ENCODE peak calls at places on chromosomes 11 and 22, in four cellular contexts. K is K562, T is SK-N-SH, I is WTC11. H is an unnamed sample.

GRCh38 chr22:46681010-46681409 is 57.0 kb downstream of the CERK start:
- DNase-seq in K (peak), I (peak), T (peak), H (no peak)

GRCh38 chr11:15883349-15883961 is 472.9 kb downstream of the SOX6 start:
- DNase-seq in T (no peak), K (no peak), I (no peak), H (no peak)

GRCh38 chr11:109865558-109866186 is 227.5 kb upstream of the ZC3H12C start:
- DNase-seq in T (peak), I (peak), K (no peak), H (no peak)

GRCh38 chr11:44313701-44314489 is 4.0 kb upstream of the ALX4 start:
- DNase-seq in I (no peak), T (no peak), K (no peak), H (no peak)

GRCh38 chr11:12552677-12553076 is 121.5 kb upstream of the TEAD1 start:
- DNase-seq in T (no peak), K (no peak), I (no peak), H (no peak)

GRCh38 chr22:37681556-37682049 is 4.5 kb upstream of the NOL12 start:
- DNase-seq in T (peak), I (peak), K (peak), H (no peak)

GRCh38 chr11:124754309-124754708 is 2.3 kb upstream of the VSIG2 start:
- DNase-seq in K (no peak), I (no peak), T (peak), H (no peak)

GRCh38 chr11:130999992-131000770 is 83.9 kb upstream of the SNX19 start:
- DNase-seq in I (no peak), T (no peak), K (no peak), H (no peak)

GRCh38 chr22:37186228-37186996 is 1.6 kb downstream of the C1QTNF6 start:
- DNase-seq in K (peak), T (peak), I (no peak), H (peak)

GRCh38 chr22:43845981-43846380 is 16.3 kb downstream of the SULT4A1 start:
- DNase-seq in K (no peak), I (no peak), T (no peak), H (no peak)

GRCh38 chr22:20526628-20527355 is 19.4 kb downstream of the MED15 start:
- DNase-seq in K (peak), I (no peak), T (no peak), H (no peak)

GRCh38 chr22:21631025-21631424 is 1.2 kb upstream of the YDJC start:
- DNase-seq in T (no peak), K (no peak), I (no peak), H (no peak)

GRCh38 chr11:110903830-110904229 is 191.6 kb upstream of the ARHGAP20 start:
- DNase-seq in I (no peak), T (no peak), K (no peak), H (no peak)

GRCh38 chr11:386483-386882 is 7.5 kb upstream of the PKP3 start:
- DNase-seq in K (no peak), I (no peak), T (no peak), H (no peak)

GRCh38 chr11:385594-386351 is 8.2 kb upstream of the PKP3 start:
- DNase-seq in I (no peak), K (no peak), T (no peak), H (no peak)

GRCh38 chr11:382081-382643 is 11.8 kb upstream of the PKP3 start:
- DNase-seq in I (no peak), K (no peak), T (no peak), H (no peak)

GRCh38 chr11:383431-383830 is 10.6 kb upstream of the PKP3 start:
- DNase-seq in K (no peak), T (peak), I (no peak), H (no peak)

DNA sequence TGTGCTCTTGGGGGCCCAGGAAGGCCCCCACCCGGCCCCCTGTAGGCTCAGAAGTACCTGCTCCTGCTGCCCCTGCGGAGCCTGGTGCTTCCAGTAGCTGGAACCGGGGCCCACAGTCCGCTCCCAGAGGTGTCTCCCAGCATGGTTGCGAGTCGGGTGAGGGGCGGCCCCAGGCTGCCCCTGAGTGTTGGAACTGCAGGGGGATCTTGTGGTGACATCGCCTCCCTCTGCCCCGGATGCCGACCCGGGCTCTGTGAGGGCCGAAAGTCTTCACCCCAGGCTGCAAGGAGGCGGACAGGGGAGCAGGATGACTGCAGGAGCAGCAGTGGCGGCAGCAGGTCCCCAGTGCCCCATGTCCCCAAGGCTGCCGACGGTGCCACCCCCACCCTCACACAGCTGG is 9.5 kb upstream of the PKP3 start:
- DNase-seq in T (no peak), K (no peak), I (no peak), H (no peak)
- TF ChIP-seq USF1 in T (no peak), K (no peak), I (no peak), H (no peak)

DNA sequence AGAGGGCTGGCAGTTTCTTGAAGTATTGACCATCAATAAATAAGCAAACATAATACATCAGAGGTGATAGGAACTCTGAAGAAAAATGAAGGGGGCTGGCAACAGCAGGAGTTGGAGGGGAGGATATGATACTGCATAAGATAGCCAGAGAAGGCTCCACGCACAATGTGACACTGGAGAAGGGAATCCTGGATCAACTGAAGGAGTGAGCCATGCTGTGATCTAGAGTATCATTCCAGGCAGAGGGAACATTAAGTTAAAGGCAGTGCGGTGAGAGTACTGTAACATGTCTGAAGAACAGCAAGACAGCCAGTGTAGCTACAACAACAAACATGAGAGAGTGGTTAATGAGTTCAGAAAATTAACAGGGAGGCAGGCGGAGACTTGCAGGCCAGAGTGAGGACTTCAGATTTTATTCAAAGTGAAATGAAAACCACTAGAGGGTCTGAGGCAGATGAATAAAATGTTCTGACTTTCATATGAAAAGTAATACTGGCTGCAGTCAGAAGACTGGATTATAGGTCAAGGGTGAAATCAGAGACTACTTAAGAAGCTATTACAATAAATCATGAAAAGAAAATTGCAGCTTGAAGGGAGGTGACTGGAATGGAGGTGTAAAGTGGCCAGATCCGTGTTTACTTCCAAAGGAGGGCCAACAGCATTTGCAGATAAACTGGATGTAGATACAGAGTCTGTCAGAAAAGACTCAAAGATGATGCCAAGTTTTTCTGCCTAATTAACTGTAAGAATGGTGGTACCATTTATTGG is 49.4 kb downstream of the RRAS2 start:
- DNase-seq in I (no peak), K (no peak), T (no peak), H (no peak)
- TF ChIP-seq USF1 in I (no peak), K (no peak), T (no peak), H (no peak)

DNA sequence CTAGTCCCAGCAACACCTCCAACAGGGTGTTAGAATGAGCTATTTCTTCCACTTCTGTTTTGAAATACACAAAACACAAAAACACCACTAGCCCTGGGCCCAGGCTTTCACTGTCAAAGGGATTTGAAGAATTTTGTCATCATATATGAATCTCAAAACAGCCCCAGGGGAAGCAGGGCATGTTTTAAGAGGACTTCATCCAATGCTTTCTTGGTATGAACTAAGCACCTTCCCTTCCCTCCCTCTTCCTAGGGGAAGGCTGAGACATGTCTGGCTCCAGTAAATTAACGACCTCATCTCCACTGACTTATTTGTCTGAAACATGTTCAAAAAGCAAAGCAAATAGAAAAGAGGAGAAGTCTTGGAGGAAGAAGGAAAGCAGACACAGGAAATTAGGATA is 75.7 kb upstream of the INCENP start:
- DNase-seq in K (no peak), T (no peak), I (no peak), H (no peak)
- TF ChIP-seq USF1 in K (no peak), T (no peak), I (no peak), H (no peak)

DNA sequence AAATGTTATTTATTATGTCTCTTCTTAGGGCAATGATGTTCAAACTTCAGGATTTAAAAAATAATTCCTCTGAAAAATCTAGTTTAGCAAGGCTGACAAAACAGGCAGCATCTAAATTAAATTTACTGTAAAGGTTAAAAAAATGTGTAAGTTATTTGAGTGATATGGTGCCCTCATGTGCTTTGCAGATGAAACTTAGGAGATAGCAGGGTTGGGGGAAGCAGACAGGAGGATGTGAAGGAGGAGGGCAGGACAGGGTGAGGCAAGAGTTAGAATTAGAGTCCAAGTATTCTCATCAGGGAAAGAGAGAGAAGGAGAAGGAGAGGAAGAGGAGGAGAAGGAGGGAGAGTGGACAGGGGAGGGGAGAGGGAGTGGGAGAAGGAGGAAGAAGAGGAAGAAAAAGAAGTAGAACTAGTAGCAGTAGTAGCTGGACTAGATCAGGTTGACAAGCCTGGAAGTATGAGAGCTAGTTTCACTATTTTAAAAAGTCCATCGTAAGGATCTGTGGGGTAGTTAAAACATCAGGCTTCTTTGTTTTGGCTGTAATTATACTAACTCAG is 141.2 kb upstream of the SESN3 start:
- DNase-seq in K (no peak), T (no peak), I (no peak), H (no peak)
- TF ChIP-seq USF1 in K (no peak), T (no peak), I (no peak), H (no peak)

GRCh38 chr22:23769321-23769965 is 1.7 kb upstream of the CHCHD10 start:
- DNase-seq in I (no peak), K (no peak), T (no peak), H (no peak)

GRCh38 chr22:23763579-23764331 is 965 bp downstream of the C22orf15 start:
- DNase-seq in K (peak), T (peak), I (peak), H (no peak)

GRCh38 chr22:23767303-23767672 is 484 bp downstream of the CHCHD10 start:
- DNase-seq in T (no peak), I (no peak), K (peak), H (no peak)

GRCh38 chr22:23764931-23765881 is 2.4 kb downstream of the C22orf15 start:
- DNase-seq in T (no peak), K (no peak), I (no peak), H (no peak)

DNA sequence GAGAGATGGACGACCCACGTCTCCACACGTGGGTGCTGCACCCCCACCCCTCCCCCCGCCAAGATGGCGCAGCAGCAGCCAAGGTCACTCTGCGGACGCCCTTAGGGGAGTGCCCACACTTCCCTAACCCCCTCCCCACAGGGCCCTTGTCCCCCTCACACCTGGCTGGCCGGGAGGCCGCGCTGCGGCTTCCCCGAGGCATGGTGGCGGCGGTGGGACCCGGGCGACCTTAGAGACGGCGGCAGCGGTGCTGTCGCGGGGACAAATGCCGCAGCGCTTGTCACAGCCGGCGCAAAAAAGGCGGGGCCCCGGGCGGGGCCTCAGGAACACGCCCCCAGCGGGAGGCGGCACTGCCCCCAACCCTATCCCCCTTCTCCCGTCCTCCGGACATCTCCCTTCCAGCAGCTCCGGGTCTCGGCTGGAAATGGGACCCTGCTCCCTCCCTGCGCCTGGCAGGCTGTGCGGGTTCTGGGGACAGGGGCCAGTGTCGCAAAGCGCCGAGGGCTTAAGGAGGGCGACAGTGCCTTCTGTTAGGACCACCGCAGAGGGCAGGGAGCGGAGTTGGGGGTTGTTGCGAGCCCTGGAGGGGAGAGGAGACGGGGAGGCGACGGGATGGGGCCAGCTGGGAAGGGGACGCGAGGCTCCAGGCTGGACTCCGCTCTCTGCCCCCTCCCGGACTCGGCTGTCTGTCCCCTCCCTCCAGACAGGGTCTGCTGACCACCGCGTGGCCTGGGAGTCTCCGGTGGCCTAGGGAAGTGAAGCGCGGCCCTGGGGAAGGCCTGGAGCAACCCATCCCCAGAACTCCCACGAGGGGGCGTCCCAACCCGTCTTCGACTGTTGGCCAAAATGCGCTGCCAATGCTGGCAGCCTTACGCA is at the start of gene CHCHD10:
- DNase-seq in K (peak), T (peak), I (peak), H (no peak)
- TF ChIP-seq USF1 in K (peak), T (no peak), I (peak), H (peak)

DNA sequence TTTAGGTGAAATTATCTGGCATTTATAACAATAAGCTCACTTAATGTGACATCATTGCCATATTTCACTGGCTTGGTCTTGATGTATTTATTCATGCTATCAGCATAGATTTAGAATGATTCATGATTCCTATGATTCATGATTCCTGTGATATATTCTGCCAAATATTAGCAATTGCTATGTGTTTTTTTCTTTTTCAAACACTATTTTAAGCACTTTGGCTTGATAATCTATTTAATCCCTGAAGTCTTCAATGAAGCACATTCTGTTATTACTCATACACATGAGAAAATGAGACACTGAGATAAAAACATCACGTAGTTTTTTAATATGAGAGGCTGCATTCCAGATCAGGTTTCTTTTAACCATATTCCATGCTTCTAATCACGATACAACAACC is 78.5 kb downstream of the LUZP2 start:
- DNase-seq in I (no peak), T (no peak), K (no peak), H (no peak)
- TF ChIP-seq USF1 in I (no peak), T (no peak), K (no peak), H (no peak)

GRCh38 chr22:35862697-35863096 is 145.0 kb downstream of the APOL5 start:
- DNase-seq in T (no peak), I (no peak), K (no peak), H (no peak)

GRCh38 chr22:35863432-35863831 is 145.8 kb downstream of the APOL5 start:
- DNase-seq in T (peak), I (no peak), K (no peak), H (no peak)

GRCh38 chr22:35860837-35861236 is 143.2 kb downstream of the APOL5 start:
- DNase-seq in I (no peak), T (no peak), K (no peak), H (no peak)

GRCh38 chr22:35861451-35861850 is 143.8 kb downstream of the APOL5 start:
- DNase-seq in T (no peak), K (no peak), I (no peak), H (no peak)

DNA sequence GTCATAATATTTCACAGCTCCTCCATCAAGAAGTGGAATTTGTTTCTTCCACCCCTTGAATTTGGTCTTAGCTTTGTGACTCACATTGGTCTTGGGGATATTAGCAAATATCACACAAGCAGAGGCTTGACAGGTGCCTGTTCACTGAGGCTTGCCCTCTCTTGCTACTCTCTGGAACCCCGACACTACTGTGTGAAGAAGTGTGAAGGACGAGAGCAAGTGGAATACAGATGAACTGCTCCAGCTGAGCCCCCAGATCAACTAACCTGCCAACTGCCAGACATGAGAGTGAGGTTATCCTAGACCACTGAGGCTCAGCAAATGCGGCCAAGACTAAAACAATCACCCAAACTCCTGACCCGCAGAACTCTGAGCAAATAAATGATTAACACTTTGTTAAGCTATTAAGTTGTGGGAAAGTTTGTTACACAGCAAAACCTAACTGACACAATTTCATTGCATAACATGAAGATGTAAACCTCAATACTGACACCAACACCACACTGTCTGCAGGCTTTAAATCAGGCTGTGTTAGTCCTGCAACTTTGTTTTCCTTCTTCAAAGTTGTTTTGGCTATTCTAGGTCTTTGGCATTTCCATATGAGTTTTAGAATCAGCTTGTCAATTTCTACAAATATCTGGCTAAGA is 142.5 kb downstream of the APOL5 start:
- DNase-seq in T (no peak), I (no peak), K (no peak), H (no peak)
- TF ChIP-seq USF1 in T (no peak), I (no peak), K (no peak), H (no peak)